ENCODE peak calls at places on chromosome 2, in nine cellular contexts. M is MM.1S, E is H1, V is A549, J is tibial artery, S is left lung, H is upper lobe of right lung, N is PC-9, C is neural progenitor cell. U is an unnamed sample. For H3K9me3, the result is how much of the 10 kb centered on the place peaks cover.

GRCh38 chr2:240229603-240230423 is 89.4 kb upstream of the OTOS start:
- DNase-seq in M (no peak), E (no peak), V (no peak), J (no peak), S (no peak), H (no peak), N (no peak), C (no peak), U (no peak)

GRCh38 chr2:20178404-20179178 is 46.3 kb downstream of the SDC1 start:
- DNase-seq in M (no peak), E (no peak), V (no peak), J (no peak), S (peak), H (peak), N (no peak), C (no peak), U (no peak)

GRCh38 chr2:22885245-22885644 is 499.7 kb upstream of the KLHL29 start:
- DNase-seq in M (no peak), E (no peak), V (no peak), J (no peak), S (no peak), H (no peak), N (no peak), C (no peak), U (no peak)

GRCh38 chr2:199339826-199340605 is 117.7 kb downstream of the SATB2 start:
- DNase-seq in M (no peak), E (no peak), V (no peak), J (no peak), S (no peak), H (no peak), N (no peak), C (no peak), U (no peak)

GRCh38 chr2:25131567-25132295 is 36.6 kb downstream of the POMC start:
- DNase-seq in M (no peak), E (peak), V (no peak), J (no peak), S (peak), H (peak), N (no peak), C (peak), U (no peak)

GRCh38 chr2:2688231-2688630 is 357.2 kb upstream of the MYT1L start:
- DNase-seq in M (no peak), E (no peak), V (no peak), J (no peak), S (no peak), H (peak), N (no peak), C (no peak), U (no peak)

GRCh38 chr2:183438541-183438940 is 314.3 kb downstream of the NUP35 start:
- DNase-seq in M (no peak), E (no peak), V (no peak), J (no peak), S (no peak), H (no peak), N (no peak), C (no peak), U (no peak)

GRCh38 chr2:220499281-220499680 is 871.9 kb downstream of the SLC4A3 start:
- DNase-seq in M (no peak), E (no peak), V (peak), J (peak), S (no peak), H (no peak), N (peak), C (peak), U (no peak)

GRCh38 chr2:238861766-238862315 is 14.0 kb downstream of the TWIST2 start:
- DNase-seq in M (no peak), E (no peak), V (no peak), J (no peak), S (no peak), H (no peak), N (no peak), C (no peak), U (no peak)

GRCh38 chr2:240023792-240024191 is 1.4 kb downstream of the NDUFA10 start:
- DNase-seq in M (no peak), E (no peak), V (no peak), J (no peak), S (no peak), H (no peak), N (no peak), C (no peak), U (no peak)

GRCh38 chr2:112474844-112475486 is 7.0 kb upstream of the TTL start:
- DNase-seq in M (no peak), E (no peak), V (no peak), J (no peak), S (no peak), H (no peak), N (no peak), C (no peak), U (no peak)

GRCh38 chr2:15761056-15761455 is 169.4 kb downstream of the DDX1 start:
- DNase-seq in M (no peak), E (peak), V (no peak), J (no peak), S (no peak), H (no peak), N (no peak), C (no peak), U (no peak)

GRCh38 chr2:134574610-134575332 is 144.0 kb downstream of the TMEM163 start:
- DNase-seq in M (no peak), E (no peak), V (no peak), J (no peak), S (no peak), H (no peak), N (no peak), C (no peak), U (no peak)

GRCh38 chr2:40150206-40150765 is 301.6 kb downstream of the SLC8A1 start:
- DNase-seq in M (no peak), E (no peak), V (no peak), J (no peak), S (no peak), H (no peak), N (no peak), C (no peak), U (no peak)

GRCh38 chr2:64104944-64105343 is 39.3 kb downstream of the PELI1 start:
- DNase-seq in M (no peak), E (no peak), V (no peak), J (no peak), S (no peak), H (no peak), N (no peak), C (no peak), U (no peak)

GRCh38 chr2:189673661-189674373 is 653 bp upstream of the ANKAR start:
- DNase-seq in M (peak), E (no peak), V (no peak), J (no peak), S (peak), H (no peak), N (no peak), C (no peak), U (no peak)

GRCh38 chr2:3108105-3108504 is 269.5 kb downstream of the EIPR1 start:
- DNase-seq in M (no peak), E (peak), V (no peak), J (no peak), S (no peak), H (peak), N (no peak), C (no peak), U (no peak)

GRCh38 chr2:20452551-20452950 is 5.7 kb downstream of the RHOB start:
- DNase-seq in M (no peak), E (no peak), V (peak), J (peak), S (no peak), H (no peak), N (no peak), C (peak), U (no peak)

GRCh38 chr2:56542213-56542612 is 358.4 kb downstream of the CCDC85A start:
- DNase-seq in M (no peak), E (no peak), V (no peak), J (no peak), S (no peak), H (no peak), N (no peak), C (no peak), U (no peak)

GRCh38 chr2:231386446-231386845 is 9.1 kb upstream of the B3GNT7 start:
- DNase-seq in M (no peak), E (no peak), V (no peak), J (no peak), S (no peak), H (no peak), N (no peak), C (no peak), U (no peak)

GRCh38 chr2:7168012-7168411 is 250.8 kb downstream of the RNF144A start:
- DNase-seq in M (no peak), E (no peak), V (no peak), J (no peak), S (peak), H (no peak), N (no peak), C (no peak), U (no peak)

GRCh38 chr2:60516826-60517225 is 36.6 kb downstream of the BCL11A start:
- DNase-seq in M (no peak), E (no peak), V (no peak), J (no peak), S (no peak), H (no peak), N (no peak), C (no peak), U (no peak)

GRCh38 chr2:17757321-17757720 is 3.4 kb downstream of the GEN1 start:
- DNase-seq in M (no peak), E (no peak), V (peak), J (no peak), S (no peak), H (no peak), N (no peak), C (no peak), U (no peak)

GRCh38 chr2:236166781-236167296 is 1.3 kb downstream of the GBX2 start:
- DNase-seq in M (no peak), E (peak), V (no peak), J (no peak), S (no peak), H (peak), N (no peak), C (peak), U (no peak)

GRCh38 chr2:170922683-170923494 is 6.2 kb upstream of the GORASP2 start:
- DNase-seq in M (no peak), E (no peak), V (no peak), J (no peak), S (peak), H (no peak), N (no peak), C (no peak), U (no peak)

GRCh38 chr2:176092270-176093144 is at the start of gene HOXD13:
- DNase-seq in M (no peak), E (peak), V (no peak), J (no peak), S (peak), H (no peak), N (no peak), C (peak), U (no peak)
- H3K27ac ChIP-seq in M (no peak), E (no peak), V (peak), J (no peak), S (no peak), H (no peak), N (no peak), C (no peak), U (no peak)

DNA sequence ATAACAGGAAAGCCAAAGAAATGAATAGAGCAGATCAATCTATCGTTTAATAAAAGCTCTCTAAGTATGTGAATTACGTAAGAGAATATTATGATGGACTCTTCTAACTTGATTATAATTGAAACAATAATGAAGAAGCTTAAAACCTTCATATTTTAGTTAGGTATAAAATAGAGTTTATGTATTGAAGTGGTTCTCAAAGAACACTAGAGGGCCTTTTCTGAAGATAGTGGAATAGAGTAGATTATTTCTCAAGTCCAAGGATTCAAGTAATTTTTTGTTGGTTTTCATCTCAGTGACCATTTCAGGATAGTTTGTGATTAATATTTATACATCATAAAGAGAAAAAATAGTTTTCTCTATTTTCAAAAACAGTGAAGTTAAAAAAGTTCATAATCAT is 97.7 kb downstream of the NBEAL1 start:
- DNase-seq in M (no peak), E (no peak), V (no peak), J (no peak), S (no peak), H (no peak), N (no peak), C (no peak), U (no peak)
- TF ChIP-seq CTCF in M (no peak), E (no peak), V (no peak), J (no peak), S (no peak), H (no peak), N (no peak), C (no peak), U (no peak)

DNA sequence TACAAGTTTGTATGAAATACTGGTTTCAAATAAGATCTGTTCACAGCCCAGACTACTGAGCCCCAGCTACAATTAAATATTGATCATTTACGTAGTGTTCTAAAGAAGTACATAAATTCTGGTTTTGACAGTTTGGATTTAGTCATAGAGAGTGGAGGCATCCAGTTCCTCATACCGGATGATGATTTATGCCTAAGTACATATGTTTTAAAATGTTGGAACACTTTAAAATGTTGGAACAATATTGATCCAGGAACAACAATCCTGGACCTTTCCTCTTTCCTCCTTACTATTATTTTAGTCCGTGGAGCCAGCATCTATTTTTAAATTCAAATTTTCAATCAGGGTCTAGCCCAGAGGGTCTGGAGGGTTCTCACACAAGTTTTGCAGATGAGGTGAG is 22.8 kb upstream of the TTN start:
- DNase-seq in M (no peak), E (no peak), V (no peak), J (no peak), S (no peak), H (no peak), N (no peak), C (no peak), U (no peak)
- H3K9me3 ChIP-seq in M (under half), E (under half), V (under half), J (under half), S (under half), H (under half), N (under half), C (under half), U (under half)

DNA sequence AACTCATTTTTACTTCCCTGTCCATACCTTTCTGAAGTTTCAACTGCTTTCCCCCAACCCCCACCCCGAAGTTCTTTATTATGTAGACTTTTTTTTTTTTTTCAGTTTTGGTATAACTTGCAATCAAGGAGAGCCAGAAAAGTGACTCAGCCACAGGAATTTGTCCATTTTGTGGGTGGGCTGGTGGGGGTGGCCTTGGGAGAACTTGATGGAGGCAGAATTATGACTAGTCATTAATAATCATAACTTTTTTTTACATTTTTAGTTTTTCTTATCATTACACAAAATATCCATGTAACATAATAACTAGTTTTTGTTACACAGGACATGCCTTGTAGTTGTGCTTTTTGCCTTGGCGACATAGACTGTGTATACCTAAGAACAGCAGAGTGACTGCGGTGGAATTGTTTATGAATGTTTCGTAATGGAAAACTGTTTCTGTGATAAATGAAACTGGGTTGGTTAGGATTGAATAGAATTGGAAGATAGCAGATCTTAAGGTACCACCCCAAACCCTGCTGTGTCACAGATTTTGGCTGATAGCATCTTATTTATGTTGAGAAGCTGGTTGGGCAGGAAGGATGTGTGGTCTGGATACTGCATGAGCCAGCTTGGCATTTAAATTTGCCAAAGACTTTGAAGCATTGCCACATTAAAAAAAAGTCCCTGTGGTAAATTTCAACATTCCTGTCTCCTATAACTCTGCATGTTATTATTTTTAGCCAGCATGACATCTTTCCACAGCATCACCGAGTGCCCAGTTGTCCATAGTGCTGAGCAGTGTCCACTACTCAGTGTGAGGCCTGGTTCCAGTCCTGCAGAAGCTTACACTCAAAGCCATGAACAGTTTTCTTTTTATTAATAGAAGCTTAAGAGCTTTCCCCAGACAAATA is 30.7 kb downstream of the LYPD6B start:
- DNase-seq in M (no peak), E (no peak), V (no peak), J (no peak), S (no peak), H (no peak), N (peak), C (no peak), U (peak)
- H3K27ac ChIP-seq in M (no peak), E (no peak), V (no peak), J (no peak), S (no peak), H (no peak), N (peak), C (no peak), U (no peak)

DNA sequence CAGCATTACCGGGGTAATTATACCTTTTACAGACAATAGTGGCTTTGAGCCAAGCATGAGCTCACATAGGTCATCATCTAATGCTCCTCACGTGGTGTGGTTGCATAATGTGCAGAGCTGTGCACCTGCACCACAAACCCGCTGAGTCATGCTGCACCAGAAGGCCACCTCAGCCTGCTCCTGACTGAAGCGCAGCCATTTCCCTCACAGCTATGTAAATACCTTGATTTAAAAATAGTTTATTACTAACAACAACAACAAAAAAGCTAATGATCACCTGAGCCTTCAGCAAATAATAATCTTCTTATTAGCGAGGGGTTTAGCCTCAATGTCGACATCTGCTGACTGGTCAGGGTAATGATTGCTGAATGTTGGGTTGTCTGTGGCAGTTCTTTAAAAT is 238.8 kb downstream of the MBD5 start:
- DNase-seq in M (no peak), E (no peak), V (peak), J (no peak), S (no peak), H (no peak), N (no peak), C (no peak), U (no peak)
- TF ChIP-seq CTCF in M (no peak), E (no peak), V (no peak), J (no peak), S (no peak), H (no peak), N (no peak), C (peak), U (no peak)

DNA sequence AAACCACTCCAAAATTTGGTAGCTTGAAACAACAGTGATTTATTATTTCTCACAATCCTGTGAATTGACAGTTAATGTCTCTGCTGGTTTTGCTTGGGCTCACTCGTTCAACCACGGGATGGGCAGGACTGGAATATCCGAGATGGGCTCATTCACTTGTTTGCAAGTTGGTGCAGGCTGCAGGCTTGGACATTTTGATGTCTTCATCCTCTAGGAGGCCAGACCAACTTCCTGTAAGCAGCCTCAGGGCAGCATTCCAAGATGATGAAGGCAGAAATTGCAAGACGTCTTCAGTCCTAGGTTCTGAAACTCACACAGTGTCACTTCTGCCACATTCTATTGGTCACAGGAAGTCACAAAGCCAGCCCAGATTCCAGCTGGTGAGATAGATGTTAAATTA is 47.1 kb downstream of the GPR39 start:
- DNase-seq in M (no peak), E (no peak), V (no peak), J (no peak), S (no peak), H (no peak), N (no peak), C (no peak), U (no peak)
- H3K9me3 ChIP-seq in M (under half), E (half or more), V (half or more), J (under half), S (under half), H (under half), N (half or more), C (under half), U (under half)

GRCh38 chr2:70977605-70978205 is 725 bp upstream of the ANKRD53 start:
- DNase-seq in M (peak), E (peak), V (no peak), J (peak), S (no peak), H (no peak), N (no peak), C (no peak), U (peak)
- H3K27ac ChIP-seq in M (peak), E (no peak), V (no peak), J (peak), S (peak), H (peak), N (no peak), C (no peak), U (peak)

GRCh38 chr2:237735762-237736161 is 62.8 kb upstream of the RBM44 start:
- DNase-seq in M (no peak), E (no peak), V (no peak), J (no peak), S (no peak), H (no peak), N (no peak), C (no peak), U (no peak)
- TF ChIP-seq CTCF in M (no peak), E (no peak), V (no peak), J (no peak), S (no peak), H (no peak), N (no peak), C (no peak), U (no peak)

GRCh38 chr2:51707625-51708024 is 675.7 kb upstream of the NRXN1 start:
- DNase-seq in M (no peak), E (no peak), V (no peak), J (no peak), S (no peak), H (no peak), N (no peak), C (no peak), U (no peak)

GRCh38 chr2:51710222-51710621 is 678.3 kb upstream of the NRXN1 start:
- DNase-seq in M (peak), E (peak), V (peak), J (no peak), S (no peak), H (no peak), N (no peak), C (peak), U (no peak)

GRCh38 chr2:51706220-51706619 is 674.3 kb upstream of the NRXN1 start:
- DNase-seq in M (no peak), E (no peak), V (no peak), J (no peak), S (no peak), H (no peak), N (no peak), C (no peak), U (no peak)

GRCh38 chr2:51705418-51705817 is 673.5 kb upstream of the NRXN1 start:
- DNase-seq in M (no peak), E (no peak), V (no peak), J (no peak), S (no peak), H (no peak), N (no peak), C (no peak), U (no peak)
- H3K9me3 ChIP-seq in M (under half), E (under half), V (under half), J (under half), S (under half), H (under half), N (under half), C (under half), U (under half)

U was measured in CD8-positive, alpha-beta T cell.